ENCODE peak calls at places on chromosomes 6 and 20, in four cellular contexts. T is H1, P is HEK293T, E is GM12878. Y is an unnamed sample.

GRCh38 chr20:3744806-3745685 is 12.6 kb downstream of the HSPA12B start:
- DNase-seq in T (peak), P (peak), E (no peak), Y (peak)

GRCh38 chr6:27452496-27452897 is 20.4 kb downstream of the ZNF184 start:
- DNase-seq in T (no peak), P (no peak), E (no peak), Y (no peak)

GRCh38 chr20:3313681-3314080 is 74.7 kb upstream of the SLC4A11 start:
- DNase-seq in T (no peak), P (no peak), E (no peak), Y (no peak)

GRCh38 chr6:95364016-95364604 is 213.2 kb upstream of the MANEA start:
- DNase-seq in T (no peak), P (peak), E (no peak), Y (no peak)

GRCh38 chr20:17768267-17768666 is 68.5 kb downstream of the BANF2 start:
- DNase-seq in T (no peak), P (no peak), E (no peak), Y (no peak)

GRCh38 chr6:108497883-108498282 is 62.8 kb upstream of the FOXO3 start:
- DNase-seq in T (peak), P (peak), E (no peak), Y (peak)

GRCh38 chr20:46636981-46637860 is 14.0 kb downstream of the SLC13A3 start:
- DNase-seq in T (peak), P (no peak), E (no peak), Y (no peak)

GRCh38 chr6:27810768-27811298 is 101.4 kb downstream of the OR2B2 start:
- DNase-seq in T (peak), P (no peak), E (no peak), Y (no peak)

GRCh38 chr6:15546591-15546990 is 116.2 kb downstream of the DTNBP1 start:
- DNase-seq in T (no peak), P (no peak), E (no peak), Y (no peak)

DNA sequence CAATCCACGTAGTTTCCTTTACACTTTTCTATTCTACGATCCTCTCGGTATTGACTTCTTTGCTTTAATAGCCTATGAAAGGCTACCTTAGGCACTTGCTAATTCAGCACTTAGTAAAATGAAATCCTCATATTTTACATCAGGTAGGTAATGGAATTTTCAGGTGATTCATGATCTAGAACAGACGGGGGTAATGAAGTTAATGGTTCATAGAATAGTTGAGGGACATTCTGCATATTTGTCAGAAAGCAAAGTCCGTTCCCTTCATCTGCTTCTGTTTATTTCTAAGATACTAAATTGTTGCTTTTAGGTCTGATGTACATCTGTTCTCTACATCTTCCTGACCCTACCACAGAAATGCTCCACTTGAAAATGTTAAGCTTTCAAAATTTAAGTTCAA is 431.7 kb downstream of the CDKAL1 start:
- DNase-seq in T (no peak), P (no peak), E (no peak), Y (no peak)
- TF ChIP-seq SUZ12 in T (no peak), P (no peak), E (no peak), Y (no peak)

GRCh38 chr6:118931436-118931835 is 3.5 kb downstream of the MCM9 start:
- DNase-seq in T (no peak), P (no peak), E (no peak), Y (no peak)

GRCh38 chr6:118933855-118934460 is 1.0 kb downstream of the MCM9 start:
- DNase-seq in T (no peak), P (no peak), E (no peak), Y (no peak)

GRCh38 chr6:118934461-118935330 is at the start of gene MCM9:
- DNase-seq in T (peak), P (peak), E (peak), Y (peak)

GRCh38 chr6:118930680-118931079 is 4.3 kb downstream of the MCM9 start:
- DNase-seq in T (no peak), P (no peak), E (no peak), Y (no peak)

GRCh38 chr6:118932421-118932820 is 2.5 kb downstream of the MCM9 start:
- DNase-seq in T (no peak), P (no peak), E (no peak), Y (no peak)
- TF ChIP-seq SUZ12 in T (no peak), P (no peak), E (no peak), Y (no peak)

GRCh38 chr6:77451466-77451865 is 11.8 kb downstream of the HTR1B start:
- DNase-seq in T (no peak), P (no peak), E (no peak), Y (no peak)

GRCh38 chr6:77448546-77448945 is 14.7 kb downstream of the HTR1B start:
- DNase-seq in T (no peak), P (no peak), E (no peak), Y (no peak)

GRCh38 chr6:77445214-77445613 is 18.1 kb downstream of the HTR1B start:
- DNase-seq in T (no peak), P (no peak), E (no peak), Y (no peak)

GRCh38 chr6:77450924-77451323 is 12.4 kb downstream of the HTR1B start:
- DNase-seq in T (no peak), P (no peak), E (no peak), Y (no peak)

GRCh38 chr6:77447254-77447653 is 16.0 kb downstream of the HTR1B start:
- DNase-seq in T (no peak), P (no peak), E (no peak), Y (no peak)
- TF ChIP-seq SUZ12 in T (no peak), P (no peak), E (no peak), Y (no peak)

DNA sequence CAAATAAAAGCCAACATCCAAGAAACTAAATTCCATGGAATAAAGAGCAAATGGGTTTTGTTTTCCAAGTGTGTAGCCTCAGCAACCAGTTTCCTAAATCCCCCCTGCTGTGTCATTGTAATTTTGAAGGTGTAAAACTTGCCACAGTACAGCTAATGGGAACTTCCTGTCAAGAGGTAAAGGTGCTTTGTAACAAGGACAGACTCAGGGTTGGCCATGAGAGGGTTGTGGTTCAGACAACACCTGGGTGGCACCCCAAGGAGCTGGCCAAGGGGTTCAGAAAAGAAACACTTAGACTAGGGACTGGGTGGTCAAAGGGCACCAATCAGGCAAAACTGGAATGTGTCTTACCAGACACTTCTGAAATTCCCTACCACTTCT is 52.4 kb upstream of the LYRM2 start:
- DNase-seq in T (no peak), P (no peak), E (no peak), Y (peak)
- TF ChIP-seq SUZ12 in T (no peak), P (no peak), E (no peak), Y (no peak)

DNA sequence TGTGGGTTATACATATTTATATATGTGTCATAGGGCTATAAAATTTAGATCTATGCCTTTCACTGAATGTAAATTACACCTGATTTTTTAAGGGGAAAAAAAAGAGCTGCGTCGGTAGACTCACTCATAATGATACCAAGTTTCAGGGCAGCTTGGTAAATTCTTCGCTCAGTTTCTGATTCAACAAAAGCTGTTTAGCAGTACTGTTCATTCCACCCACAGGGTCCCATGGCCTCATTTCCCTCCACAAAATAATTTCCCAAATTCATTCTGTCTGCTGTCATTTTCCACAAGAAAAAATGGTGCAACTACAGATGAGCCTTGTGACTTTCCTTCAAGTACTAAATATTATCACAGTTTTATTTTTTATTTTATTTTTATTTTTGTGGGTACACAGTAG is 63.7 kb downstream of the PAK5 start:
- DNase-seq in T (no peak), P (no peak), E (no peak), Y (no peak)
- TF ChIP-seq SUZ12 in T (no peak), P (no peak), E (no peak), Y (no peak)

Y was measured in NT2/D1.